ENCODE peak calls at places on chromosomes 3 and 15, in ten cellular contexts. One of them, this sample, is unnamed.

GRCh38 chr15:77376770-77377169 is 43.1 kb downstream of the PEAK1 start:
- DNase-seq in IMR-90: no peak
- DNase-seq in endothelial cell of umbilical vein: no peak
- DNase-seq in cardiac muscle cell: no peak
- DNase-seq in psoas muscle: no peak
- DNase-seq in heart right ventricle: no peak
- DNase-seq in HCT116: no peak
- DNase-seq in pancreas: no peak
- DNase-seq in gastrocnemius medialis: no peak
- DNase-seq in heart left ventricle: no peak
- DNase-seq in this sample: no peak

GRCh38 chr3:142896201-142896755 is 7.4 kb upstream of the PCOLCE2 start:
- DNase-seq in IMR-90: peak; percentile 57
- DNase-seq in endothelial cell of umbilical vein: no peak
- DNase-seq in cardiac muscle cell: no peak
- DNase-seq in psoas muscle: no peak
- DNase-seq in heart right ventricle: no peak
- DNase-seq in HCT116: no peak
- DNase-seq in pancreas: no peak
- DNase-seq in gastrocnemius medialis: no peak
- DNase-seq in heart left ventricle: no peak
- DNase-seq in this sample: no peak

GRCh38 chr3:158789592-158789991 is 12.3 kb upstream of the MFSD1 start:
- DNase-seq in IMR-90: peak; percentile 81
- DNase-seq in endothelial cell of umbilical vein: peak; percentile 75
- DNase-seq in cardiac muscle cell: no peak
- DNase-seq in psoas muscle: no peak
- DNase-seq in heart right ventricle: no peak
- DNase-seq in HCT116: no peak
- DNase-seq in pancreas: no peak
- DNase-seq in gastrocnemius medialis: no peak
- DNase-seq in heart left ventricle: no peak
- DNase-seq in this sample: no peak

GRCh38 chr3:61535826-61536225 is 25.5 kb upstream of the PTPRG start:
- DNase-seq in IMR-90: no peak
- DNase-seq in endothelial cell of umbilical vein: no peak
- DNase-seq in cardiac muscle cell: no peak
- DNase-seq in psoas muscle: no peak
- DNase-seq in heart right ventricle: no peak
- DNase-seq in HCT116: no peak
- DNase-seq in pancreas: no peak
- DNase-seq in gastrocnemius medialis: no peak
- DNase-seq in heart left ventricle: no peak
- DNase-seq in this sample: no peak

GRCh38 chr3:72041531-72041930 is 256.6 kb upstream of the PROK2 start:
- DNase-seq in IMR-90: no peak
- DNase-seq in endothelial cell of umbilical vein: no peak
- DNase-seq in cardiac muscle cell: no peak
- DNase-seq in psoas muscle: no peak
- DNase-seq in heart right ventricle: no peak
- DNase-seq in HCT116: no peak
- DNase-seq in pancreas: no peak
- DNase-seq in gastrocnemius medialis: no peak
- DNase-seq in heart left ventricle: no peak
- DNase-seq in this sample: peak; percentile 21

GRCh38 chr15:76158250-76158649 is 98.5 kb downstream of the TMEM266 start:
- DNase-seq in IMR-90: no peak
- DNase-seq in endothelial cell of umbilical vein: no peak
- DNase-seq in cardiac muscle cell: no peak
- DNase-seq in psoas muscle: peak; percentile 16
- DNase-seq in heart right ventricle: no peak
- DNase-seq in HCT116: no peak
- DNase-seq in pancreas: no peak
- DNase-seq in gastrocnemius medialis: no peak
- DNase-seq in heart left ventricle: no peak
- DNase-seq in this sample: no peak

GRCh38 chr15:23504003-23504402 is 57.0 kb upstream of the GOLGA6L2 start:
- DNase-seq in IMR-90: no peak
- DNase-seq in endothelial cell of umbilical vein: no peak
- DNase-seq in cardiac muscle cell: no peak
- DNase-seq in psoas muscle: no peak
- DNase-seq in heart right ventricle: no peak
- DNase-seq in HCT116: no peak
- DNase-seq in pancreas: no peak
- DNase-seq in gastrocnemius medialis: no peak
- DNase-seq in heart left ventricle: no peak
- DNase-seq in this sample: no peak

GRCh38 chr15:43285609-43286037 is 18.9 kb upstream of the TGM5 start:
- DNase-seq in IMR-90: peak; percentile 67
- DNase-seq in endothelial cell of umbilical vein: peak; percentile 64
- DNase-seq in cardiac muscle cell: peak; percentile 68
- DNase-seq in psoas muscle: no peak
- DNase-seq in heart right ventricle: no peak
- DNase-seq in HCT116: peak; percentile 56
- DNase-seq in pancreas: peak; percentile 55
- DNase-seq in gastrocnemius medialis: no peak
- DNase-seq in heart left ventricle: no peak
- DNase-seq in this sample: peak; percentile 44

GRCh38 chr3:50303038-50303815 is at the start of gene HYAL1:
- DNase-seq in IMR-90: no peak
- DNase-seq in endothelial cell of umbilical vein: no peak
- DNase-seq in cardiac muscle cell: peak; percentile 60
- DNase-seq in psoas muscle: peak; percentile 87
- DNase-seq in heart right ventricle: peak; percentile 90
- DNase-seq in HCT116: peak; percentile 61
- DNase-seq in pancreas: peak; percentile 79
- DNase-seq in gastrocnemius medialis: no peak
- DNase-seq in heart left ventricle: peak; percentile 91
- DNase-seq in this sample: peak; percentile 75

GRCh38 chr3:125194061-125194848 is 18.3 kb downstream of the SLC12A8 start:
- DNase-seq in IMR-90: peak; percentile 51
- DNase-seq in endothelial cell of umbilical vein: no peak
- DNase-seq in cardiac muscle cell: no peak
- DNase-seq in psoas muscle: no peak
- DNase-seq in heart right ventricle: no peak
- DNase-seq in HCT116: no peak
- DNase-seq in pancreas: no peak
- DNase-seq in gastrocnemius medialis: no peak
- DNase-seq in heart left ventricle: no peak
- DNase-seq in this sample: no peak

GRCh38 chr3:100374521-100374920 is 26.4 kb downstream of the TOMM70 start:
- DNase-seq in IMR-90: no peak
- DNase-seq in endothelial cell of umbilical vein: no peak
- DNase-seq in cardiac muscle cell: no peak
- DNase-seq in psoas muscle: no peak
- DNase-seq in heart right ventricle: no peak
- DNase-seq in HCT116: no peak
- DNase-seq in pancreas: no peak
- DNase-seq in gastrocnemius medialis: no peak
- DNase-seq in heart left ventricle: no peak
- DNase-seq in this sample: no peak

GRCh38 chr3:37852097-37852496 is 9.6 kb upstream of the CTDSPL start:
- DNase-seq in IMR-90: peak; percentile 67
- DNase-seq in endothelial cell of umbilical vein: peak; percentile 37
- DNase-seq in cardiac muscle cell: no peak
- DNase-seq in psoas muscle: no peak
- DNase-seq in heart right ventricle: no peak
- DNase-seq in HCT116: no peak
- DNase-seq in pancreas: no peak
- DNase-seq in gastrocnemius medialis: no peak
- DNase-seq in heart left ventricle: no peak
- DNase-seq in this sample: no peak

GRCh38 chr3:69761896-69762789 is 22.9 kb downstream of the MITF start:
- DNase-seq in IMR-90: peak; percentile 88
- DNase-seq in endothelial cell of umbilical vein: no peak
- DNase-seq in cardiac muscle cell: no peak
- DNase-seq in psoas muscle: no peak
- DNase-seq in heart right ventricle: no peak
- DNase-seq in HCT116: no peak
- DNase-seq in pancreas: no peak
- DNase-seq in gastrocnemius medialis: no peak
- DNase-seq in heart left ventricle: no peak
- DNase-seq in this sample: no peak

GRCh38 chr3:56989434-56990294 is 70.8 kb upstream of the SPATA12 start:
- DNase-seq in IMR-90: no peak
- DNase-seq in endothelial cell of umbilical vein: no peak
- DNase-seq in cardiac muscle cell: no peak
- DNase-seq in psoas muscle: peak; percentile 77
- DNase-seq in heart right ventricle: peak; percentile 49
- DNase-seq in HCT116: no peak
- DNase-seq in pancreas: no peak
- DNase-seq in gastrocnemius medialis: no peak
- DNase-seq in heart left ventricle: no peak
- DNase-seq in this sample: peak; percentile 71

GRCh38 chr15:44788748-44789147 is 52.4 kb downstream of the TRIM69 start:
- DNase-seq in IMR-90: no peak
- DNase-seq in endothelial cell of umbilical vein: peak; percentile 77
- DNase-seq in cardiac muscle cell: no peak
- DNase-seq in psoas muscle: no peak
- DNase-seq in heart right ventricle: no peak
- DNase-seq in HCT116: no peak
- DNase-seq in pancreas: no peak
- DNase-seq in gastrocnemius medialis: no peak
- DNase-seq in heart left ventricle: no peak
- DNase-seq in this sample: no peak

GRCh38 chr3:140292154-140292553 is 357.2 kb downstream of the CLSTN2 start:
- DNase-seq in IMR-90: no peak
- DNase-seq in endothelial cell of umbilical vein: no peak
- DNase-seq in cardiac muscle cell: no peak
- DNase-seq in psoas muscle: no peak
- DNase-seq in heart right ventricle: no peak
- DNase-seq in HCT116: no peak
- DNase-seq in pancreas: no peak
- DNase-seq in gastrocnemius medialis: no peak
- DNase-seq in heart left ventricle: no peak
- DNase-seq in this sample: no peak

GRCh38 chr3:12708584-12709192 is 44.8 kb upstream of the RAF1 start:
- DNase-seq in IMR-90: peak; percentile 94
- DNase-seq in endothelial cell of umbilical vein: no peak
- DNase-seq in cardiac muscle cell: peak; percentile 72
- DNase-seq in psoas muscle: peak; percentile 73
- DNase-seq in heart right ventricle: peak; percentile 34
- DNase-seq in HCT116: no peak
- DNase-seq in pancreas: no peak
- DNase-seq in gastrocnemius medialis: peak; percentile 43
- DNase-seq in heart left ventricle: no peak
- DNase-seq in this sample: peak; percentile 46

GRCh38 chr3:24363242-24363641 is 131.4 kb downstream of the THRB start:
- DNase-seq in IMR-90: no peak
- DNase-seq in endothelial cell of umbilical vein: no peak
- DNase-seq in cardiac muscle cell: no peak
- DNase-seq in psoas muscle: no peak
- DNase-seq in heart right ventricle: no peak
- DNase-seq in HCT116: no peak
- DNase-seq in pancreas: no peak
- DNase-seq in gastrocnemius medialis: no peak
- DNase-seq in heart left ventricle: no peak
- DNase-seq in this sample: no peak

GRCh38 chr15:79168922-79169322 is 78.3 kb upstream of the RASGRF1 start:
- DNase-seq in IMR-90: no peak
- DNase-seq in endothelial cell of umbilical vein: peak; percentile 8
- DNase-seq in cardiac muscle cell: peak; percentile 72
- DNase-seq in psoas muscle: no peak
- DNase-seq in heart right ventricle: peak; percentile 22
- DNase-seq in HCT116: peak; percentile 61
- DNase-seq in pancreas: no peak
- DNase-seq in gastrocnemius medialis: no peak
- DNase-seq in heart left ventricle: peak; percentile 34
- DNase-seq in this sample: no peak
- TF ChIP-seq CTCF in IMR-90: no peak
- TF ChIP-seq CTCF in endothelial cell of umbilical vein: no peak
- TF ChIP-seq CTCF in cardiac muscle cell: no peak
- TF ChIP-seq CTCF in psoas muscle: no peak
- TF ChIP-seq CTCF in heart right ventricle: no peak
- TF ChIP-seq CTCF in HCT116: peak; percentile 29
- TF ChIP-seq CTCF in pancreas: no peak
- TF ChIP-seq CTCF in gastrocnemius medialis: no peak
- TF ChIP-seq CTCF in heart left ventricle: no peak
- TF ChIP-seq CTCF in this sample: no peak

DNA sequence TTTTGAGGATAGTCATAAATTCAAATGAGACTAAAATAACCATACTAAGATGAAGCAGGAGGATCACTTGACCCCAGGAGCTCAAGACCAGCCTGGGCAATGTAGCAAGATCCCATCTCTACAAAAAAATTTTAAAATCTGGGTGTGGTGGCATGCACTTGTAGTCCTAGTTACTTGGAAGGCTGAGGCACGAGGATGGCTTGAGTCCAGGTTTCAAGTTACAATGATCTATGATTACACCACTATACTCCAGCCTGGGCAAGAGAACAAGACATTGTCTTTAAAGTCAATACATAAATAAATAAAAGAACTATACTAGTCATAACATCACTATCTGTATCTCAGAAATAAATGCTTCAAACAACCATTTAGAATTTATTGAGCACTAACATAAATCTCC is 8.6 kb upstream of the PHLDB2 start:
- DNase-seq in IMR-90: peak; percentile 78
- DNase-seq in endothelial cell of umbilical vein: peak; percentile 69
- DNase-seq in cardiac muscle cell: no peak
- DNase-seq in psoas muscle: no peak
- DNase-seq in heart right ventricle: no peak
- DNase-seq in HCT116: no peak
- DNase-seq in pancreas: no peak
- DNase-seq in gastrocnemius medialis: no peak
- DNase-seq in heart left ventricle: no peak
- DNase-seq in this sample: no peak
- H3K4me1 ChIP-seq in IMR-90: peaks cover 8% of the 10 kb centered on the region
- H3K4me1 ChIP-seq in endothelial cell of umbilical vein: peaks cover 60% of the 10 kb centered on the region
- H3K4me1 ChIP-seq in cardiac muscle cell: peaks cover 20% of the 10 kb centered on the region
- H3K4me1 ChIP-seq in psoas muscle: no peaks in the 10 kb centered on the region
- H3K4me1 ChIP-seq in heart right ventricle: peaks cover 48% of the 10 kb centered on the region
- H3K4me1 ChIP-seq in HCT116: peaks cover 75% of the 10 kb centered on the region
- H3K4me1 ChIP-seq in pancreas: peaks cover 3% of the 10 kb centered on the region
- H3K4me1 ChIP-seq in gastrocnemius medialis: no peaks in the 10 kb centered on the region
- H3K4me1 ChIP-seq in heart left ventricle: peaks cover 30% of the 10 kb centered on the region
- H3K4me1 ChIP-seq in this sample: no peaks in the 10 kb centered on the region

GRCh38 chr15:82051664-82052063 is 5.8 kb upstream of the MEX3B start:
- DNase-seq in IMR-90: peak; percentile 73
- DNase-seq in endothelial cell of umbilical vein: peak; percentile 64
- DNase-seq in cardiac muscle cell: no peak
- DNase-seq in psoas muscle: no peak
- DNase-seq in heart right ventricle: peak; percentile 27
- DNase-seq in HCT116: no peak
- DNase-seq in pancreas: no peak
- DNase-seq in gastrocnemius medialis: no peak
- DNase-seq in heart left ventricle: peak; percentile 31
- DNase-seq in this sample: no peak
- TF ChIP-seq CTCF in IMR-90: no peak
- TF ChIP-seq CTCF in endothelial cell of umbilical vein: no peak
- TF ChIP-seq CTCF in cardiac muscle cell: peak; percentile 16
- TF ChIP-seq CTCF in psoas muscle: no peak
- TF ChIP-seq CTCF in heart right ventricle: no peak
- TF ChIP-seq CTCF in HCT116: no peak
- TF ChIP-seq CTCF in pancreas: no peak
- TF ChIP-seq CTCF in gastrocnemius medialis: no peak
- TF ChIP-seq CTCF in heart left ventricle: no peak
- TF ChIP-seq CTCF in this sample: no peak

DNA sequence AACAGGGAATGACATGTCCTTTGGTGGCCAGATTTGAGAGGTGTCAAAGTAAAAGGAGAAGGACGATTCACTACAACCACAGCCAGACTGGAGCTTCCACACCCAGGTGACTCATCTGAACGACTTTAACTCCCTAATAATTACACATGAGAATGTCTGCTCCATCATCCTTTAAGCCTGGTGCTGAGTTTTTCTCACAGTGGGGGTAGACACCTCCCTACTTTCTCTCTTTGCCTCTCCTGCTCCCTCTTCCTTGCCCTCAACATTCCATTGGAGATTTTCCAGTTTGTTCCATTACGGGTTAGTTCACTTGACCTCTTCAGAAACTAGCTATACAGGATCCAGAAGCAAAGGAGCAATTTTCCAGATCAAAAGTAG is 154.3 kb upstream of the BHLHE40 start:
- DNase-seq in IMR-90: peak; percentile 60
- DNase-seq in endothelial cell of umbilical vein: no peak
- DNase-seq in cardiac muscle cell: no peak
- DNase-seq in psoas muscle: no peak
- DNase-seq in heart right ventricle: no peak
- DNase-seq in HCT116: peak; percentile 13
- DNase-seq in pancreas: no peak
- DNase-seq in gastrocnemius medialis: no peak
- DNase-seq in heart left ventricle: no peak
- DNase-seq in this sample: no peak
- H3K4me1 ChIP-seq in IMR-90: peaks cover 2% of the 10 kb centered on the region
- H3K4me1 ChIP-seq in endothelial cell of umbilical vein: peaks cover 20% of the 10 kb centered on the region
- H3K4me1 ChIP-seq in cardiac muscle cell: peaks cover 19% of the 10 kb centered on the region
- H3K4me1 ChIP-seq in psoas muscle: peaks cover 57% of the 10 kb centered on the region
- H3K4me1 ChIP-seq in heart right ventricle: peaks cover 48% of the 10 kb centered on the region
- H3K4me1 ChIP-seq in HCT116: peaks cover 20% of the 10 kb centered on the region
- H3K4me1 ChIP-seq in pancreas: peaks cover 29% of the 10 kb centered on the region
- H3K4me1 ChIP-seq in gastrocnemius medialis: peaks cover 48% of the 10 kb centered on the region
- H3K4me1 ChIP-seq in heart left ventricle: peaks cover 52% of the 10 kb centered on the region
- H3K4me1 ChIP-seq in this sample: peaks cover 2% of the 10 kb centered on the region

This sample was measured in ovary.